ENCODE peak calls at places on chromosome 13, in seven cellular contexts. I is CD8-positive, alpha-beta memory T cell; J is H1; R is BE2C; K is left ventricle myocardium inferior; E is Peyer's patch; X is neural progenitor cell. M is an unnamed sample.

GRCh38 chr13:68727788-68728187 is 1379.8 kb upstream of the ATXN8OS start:
- DNase-seq in I (no peak), J (no peak), R (no peak), K (no peak), E (no peak), X (no peak), M (no peak)

GRCh38 chr13:98443329-98443728 is 133.6 kb downstream of the STK24 start:
- DNase-seq in I (no peak), J (no peak), R (peak; percentile 44), K (no peak), E (no peak), X (no peak), M (no peak)

GRCh38 chr13:45393941-45394570 is 24.1 kb downstream of the SLC25A30 start:
- DNase-seq in I (no peak), J (peak; percentile 49), R (peak; percentile 49), K (no peak), E (no peak), X (peak; percentile 74), M (no peak)

GRCh38 chr13:46342538-46342937 is 44.5 kb downstream of the RUBCNL start:
- DNase-seq in I (no peak), J (no peak), R (no peak), K (no peak), E (no peak), X (no peak), M (no peak)

GRCh38 chr13:39777527-39778061 is 122.1 kb downstream of the COG6 start:
- DNase-seq in I (no peak), J (no peak), R (no peak), K (no peak), E (no peak), X (peak; percentile 41), M (no peak)

GRCh38 chr13:40983725-40984669 is 35.1 kb downstream of the ELF1 start:
- DNase-seq in I (no peak), J (no peak), R (no peak), K (no peak), E (no peak), X (no peak), M (no peak)

GRCh38 chr13:112908342-112908741 is 60.7 kb upstream of the MCF2L start:
- DNase-seq in I (no peak), J (no peak), R (no peak), K (no peak), E (no peak), X (no peak), M (no peak)

GRCh38 chr13:99124695-99125334 is 75.8 kb upstream of the UBAC2 start:
- DNase-seq in I (no peak), J (no peak), R (no peak), K (no peak), E (no peak), X (no peak), M (no peak)

GRCh38 chr13:51950722-51951121 is 60.5 kb downstream of the ATP7B start:
- DNase-seq in I (no peak), J (no peak), R (no peak), K (no peak), E (no peak), X (no peak), M (peak; percentile 70)

GRCh38 chr13:27620377-27621115 is at the start of gene LNX2:
- DNase-seq in I (peak; percentile 94), J (peak; percentile 97), R (peak; percentile 99), K (peak; percentile 99), E (peak; percentile 98), X (peak; percentile 99), M (peak; percentile 95)

GRCh38 chr13:27028683-27029480 is 142.7 kb downstream of the USP12 start:
- DNase-seq in I (no peak), J (no peak), R (no peak), K (no peak), E (no peak), X (no peak), M (no peak)

GRCh38 chr13:30666113-30666512 is 48.4 kb downstream of the USPL1 start:
- DNase-seq in I (no peak), J (no peak), R (no peak), K (no peak), E (no peak), X (peak; percentile 19), M (no peak)

GRCh38 chr13:41061075-41061913 is at the start of gene WBP4:
- DNase-seq in I (peak; percentile 76), J (peak; percentile 99), R (peak; percentile 91), K (peak; percentile 94), E (peak; percentile 88), X (peak; percentile 97), M (peak; percentile 81)

GRCh38 chr13:53138369-53139036 is 109.9 kb downstream of the OLFM4 start:
- DNase-seq in I (no peak), J (no peak), R (no peak), K (peak; percentile 36), E (no peak), X (no peak), M (no peak)

GRCh38 chr13:20482275-20482761 is 43.3 kb downstream of the CRYL1 start:
- DNase-seq in I (no peak), J (no peak), R (peak; percentile 21), K (no peak), E (no peak), X (no peak), M (no peak)

GRCh38 chr13:99062593-99062992 is 84.7 kb upstream of the DOCK9 start:
- DNase-seq in I (no peak), J (no peak), R (no peak), K (peak; percentile 30), E (no peak), X (no peak), M (no peak)

GRCh38 chr13:22505489-22505888 is 675.3 kb upstream of the SGCG start:
- DNase-seq in I (no peak), J (no peak), R (no peak), K (no peak), E (no peak), X (no peak), M (no peak)

GRCh38 chr13:112246731-112247470 is 129.3 kb upstream of the SPACA7 start:
- DNase-seq in I (no peak), J (peak; percentile 31), R (no peak), K (no peak), E (no peak), X (no peak), M (no peak)

GRCh38 chr13:106049171-106049570 is 486.3 kb downstream of the EFNB2 start:
- DNase-seq in I (no peak), J (no peak), R (no peak), K (no peak), E (no peak), X (no peak), M (no peak)

GRCh38 chr13:98749501-98749900 is 3.0 kb downstream of the SLC15A1 start:
- DNase-seq in I (no peak), J (no peak), R (no peak), K (no peak), E (no peak), X (no peak), M (no peak)

GRCh38 chr13:29065142-29065541 is 245.0 kb downstream of the MTUS2 start:
- DNase-seq in I (no peak), J (no peak), R (no peak), K (no peak), E (no peak), X (no peak), M (no peak)

GRCh38 chr13:29059837-29060236 is 239.7 kb downstream of the MTUS2 start:
- DNase-seq in I (no peak), J (no peak), R (no peak), K (peak; percentile 45), E (no peak), X (no peak), M (no peak)
- H3K9me3 ChIP-seq in I (no peaks in the 10 kb centered on the region), J (peaks cover 3% of the 10 kb centered on the region), R (no peaks in the 10 kb centered on the region), K (peaks cover 25% of the 10 kb centered on the region), E (peaks cover 2% of the 10 kb centered on the region), X (peaks cover 5% of the 10 kb centered on the region), M (peaks cover 3% of the 10 kb centered on the region)

DNA sequence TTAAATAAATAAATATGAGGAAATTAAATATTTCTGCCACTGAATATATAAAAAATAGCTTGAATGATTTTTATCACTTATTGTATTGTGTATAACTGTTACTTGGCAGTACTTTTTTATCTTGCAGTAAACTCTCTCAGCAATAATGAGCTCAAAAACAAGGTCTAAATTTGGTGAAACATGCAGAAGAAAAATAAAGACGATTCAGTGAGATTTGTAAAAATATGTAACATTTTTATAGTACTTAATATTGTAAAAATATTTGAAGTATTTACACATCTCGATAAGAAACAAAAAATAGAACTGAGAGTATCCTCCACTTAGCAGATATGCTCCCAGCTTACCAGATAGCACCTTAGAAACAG is 120.6 kb upstream of the MLNR start:
- DNase-seq in I (no peak), J (no peak), R (no peak), K (no peak), E (no peak), X (no peak), M (no peak)
- H3K9me3 ChIP-seq in I (no peaks in the 10 kb centered on the region), J (no peaks in the 10 kb centered on the region), R (no peaks in the 10 kb centered on the region), K (no peaks in the 10 kb centered on the region), E (no peaks in the 10 kb centered on the region), X (no peaks in the 10 kb centered on the region), M (no peaks in the 10 kb centered on the region)

GRCh38 chr13:18944501-18945068 is 237.0 kb downstream of the TUBA3C start:
- DNase-seq in I (no peak), J (no peak), R (no peak), K (no peak), E (no peak), X (no peak), M (no peak)
- H3K9me3 ChIP-seq in I (no peaks in the 10 kb centered on the region), J (peaks cover 71% of the 10 kb centered on the region), R (no peaks in the 10 kb centered on the region), K (no peaks in the 10 kb centered on the region), E (peaks cover 15% of the 10 kb centered on the region), X (peaks cover 17% of the 10 kb centered on the region), M (no peaks in the 10 kb centered on the region)

GRCh38 chr13:32408999-32409313 is 19.0 kb downstream of the N4BP2L1 start:
- DNase-seq in I (no peak), J (no peak), R (no peak), K (no peak), E (no peak), X (no peak), M (no peak)
- H3K9me3 ChIP-seq in I (no peaks in the 10 kb centered on the region), J (no peaks in the 10 kb centered on the region), R (no peaks in the 10 kb centered on the region), K (no peaks in the 10 kb centered on the region), E (no peaks in the 10 kb centered on the region), X (no peaks in the 10 kb centered on the region), M (no peaks in the 10 kb centered on the region)

DNA sequence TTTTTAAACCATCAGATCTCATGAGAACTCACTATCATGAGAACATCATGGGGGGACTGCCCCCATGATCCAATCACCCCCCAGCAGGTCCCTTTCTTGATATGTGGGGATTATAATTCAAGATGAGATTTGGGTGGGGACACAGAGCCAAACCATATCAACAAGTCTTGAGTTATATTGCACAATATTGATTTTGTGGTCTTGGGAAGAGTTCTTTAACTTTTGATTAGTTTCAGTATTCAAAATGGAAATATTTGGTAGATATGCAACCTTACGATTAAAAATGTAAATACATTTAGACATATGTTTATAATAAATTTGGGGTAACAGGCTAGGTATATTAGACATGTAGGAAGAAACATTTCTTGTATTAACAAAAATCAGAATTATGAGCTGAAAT is 188.2 kb downstream of the GPC5 start:
- DNase-seq in I (no peak), J (no peak), R (no peak), K (no peak), E (no peak), X (no peak), M (no peak)
- H3K9me3 ChIP-seq in I (no peaks in the 10 kb centered on the region), J (no peaks in the 10 kb centered on the region), R (no peaks in the 10 kb centered on the region), K (peaks cover 6% of the 10 kb centered on the region), E (no peaks in the 10 kb centered on the region), X (no peaks in the 10 kb centered on the region), M (no peaks in the 10 kb centered on the region)